ENCODE peak calls at places on chromosomes 16 and 17, in nine cellular contexts. One of them, this sample, is unnamed.

GRCh38 chr17:81018044-81018802 is 16.7 kb upstream of the BAIAP2 start:
- DNase-seq in kidney tubule cell: peak
- DNase-seq in neural progenitor cell: peak
- DNase-seq in COR-L47: no peak
- DNase-seq in T1000: no peak
- DNase-seq in OCI-LY7: no peak
- DNase-seq in mesenchymal stem cell: peak
- DNase-seq in activated naive CD8-positive, alpha-beta T cell treated with anti-CD3 and anti-CD28 coated beads, Interleukin-2, amount 10 ng/mL, durations not matched to agents 7 days and 5 days: peak
- DNase-seq in AG09309: no peak
- DNase-seq in this sample: no peak

GRCh38 chr17:4545217-4545951 is 9.8 kb downstream of the MYBBP1A start:
- DNase-seq in kidney tubule cell: no peak
- DNase-seq in neural progenitor cell: no peak
- DNase-seq in COR-L47: no peak
- DNase-seq in T1000: no peak
- DNase-seq in OCI-LY7: no peak
- DNase-seq in mesenchymal stem cell: no peak
- DNase-seq in activated naive CD8-positive, alpha-beta T cell treated with anti-CD3 and anti-CD28 coated beads, Interleukin-2, amount 10 ng/mL, durations not matched to agents 7 days and 5 days: no peak
- DNase-seq in AG09309: no peak
- DNase-seq in this sample: no peak

GRCh38 chr16:31145398-31145990 is 4.4 kb downstream of the PRSS36 start:
- DNase-seq in kidney tubule cell: no peak
- DNase-seq in neural progenitor cell: no peak
- DNase-seq in COR-L47: no peak
- DNase-seq in T1000: no peak
- DNase-seq in OCI-LY7: no peak
- DNase-seq in mesenchymal stem cell: no peak
- DNase-seq in activated naive CD8-positive, alpha-beta T cell treated with anti-CD3 and anti-CD28 coated beads, Interleukin-2, amount 10 ng/mL, durations not matched to agents 7 days and 5 days: no peak
- DNase-seq in AG09309: no peak
- DNase-seq in this sample: no peak

GRCh38 chr16:15966420-15967222 is 17.2 kb downstream of the ABCC1 start:
- DNase-seq in kidney tubule cell: peak
- DNase-seq in neural progenitor cell: no peak
- DNase-seq in COR-L47: no peak
- DNase-seq in T1000: peak
- DNase-seq in OCI-LY7: no peak
- DNase-seq in mesenchymal stem cell: peak
- DNase-seq in activated naive CD8-positive, alpha-beta T cell treated with anti-CD3 and anti-CD28 coated beads, Interleukin-2, amount 10 ng/mL, durations not matched to agents 7 days and 5 days: no peak
- DNase-seq in AG09309: no peak
- DNase-seq in this sample: peak

GRCh38 chr16:81623365-81624102 is 155.6 kb upstream of the PLCG2 start:
- DNase-seq in kidney tubule cell: peak
- DNase-seq in neural progenitor cell: peak
- DNase-seq in COR-L47: peak
- DNase-seq in T1000: no peak
- DNase-seq in OCI-LY7: peak
- DNase-seq in mesenchymal stem cell: peak
- DNase-seq in activated naive CD8-positive, alpha-beta T cell treated with anti-CD3 and anti-CD28 coated beads, Interleukin-2, amount 10 ng/mL, durations not matched to agents 7 days and 5 days: no peak
- DNase-seq in AG09309: no peak
- DNase-seq in this sample: peak

GRCh38 chr16:50441758-50442157 is 73.0 kb upstream of the BRD7 start:
- DNase-seq in kidney tubule cell: no peak
- DNase-seq in neural progenitor cell: no peak
- DNase-seq in COR-L47: no peak
- DNase-seq in T1000: no peak
- DNase-seq in OCI-LY7: peak
- DNase-seq in mesenchymal stem cell: no peak
- DNase-seq in activated naive CD8-positive, alpha-beta T cell treated with anti-CD3 and anti-CD28 coated beads, Interleukin-2, amount 10 ng/mL, durations not matched to agents 7 days and 5 days: no peak
- DNase-seq in AG09309: no peak
- DNase-seq in this sample: no peak

GRCh38 chr16:49356728-49357488 is 16.7 kb upstream of the C16orf78 start:
- DNase-seq in kidney tubule cell: no peak
- DNase-seq in neural progenitor cell: no peak
- DNase-seq in COR-L47: peak
- DNase-seq in T1000: no peak
- DNase-seq in OCI-LY7: no peak
- DNase-seq in mesenchymal stem cell: no peak
- DNase-seq in activated naive CD8-positive, alpha-beta T cell treated with anti-CD3 and anti-CD28 coated beads, Interleukin-2, amount 10 ng/mL, durations not matched to agents 7 days and 5 days: no peak
- DNase-seq in AG09309: no peak
- DNase-seq in this sample: no peak

GRCh38 chr17:57895382-57896060 is 45.7 kb upstream of the MRPS23 start:
- DNase-seq in kidney tubule cell: peak
- DNase-seq in neural progenitor cell: no peak
- DNase-seq in COR-L47: peak
- DNase-seq in T1000: no peak
- DNase-seq in OCI-LY7: no peak
- DNase-seq in mesenchymal stem cell: peak
- DNase-seq in activated naive CD8-positive, alpha-beta T cell treated with anti-CD3 and anti-CD28 coated beads, Interleukin-2, amount 10 ng/mL, durations not matched to agents 7 days and 5 days: no peak
- DNase-seq in AG09309: no peak
- DNase-seq in this sample: peak

GRCh38 chr17:50356892-50357510 is 11.1 kb downstream of the XYLT2 start:
- DNase-seq in kidney tubule cell: no peak
- DNase-seq in neural progenitor cell: no peak
- DNase-seq in COR-L47: no peak
- DNase-seq in T1000: no peak
- DNase-seq in OCI-LY7: no peak
- DNase-seq in mesenchymal stem cell: no peak
- DNase-seq in activated naive CD8-positive, alpha-beta T cell treated with anti-CD3 and anti-CD28 coated beads, Interleukin-2, amount 10 ng/mL, durations not matched to agents 7 days and 5 days: peak
- DNase-seq in AG09309: no peak
- DNase-seq in this sample: no peak

GRCh38 chr16:83023640-83024039 is 396.9 kb downstream of the CDH13 start:
- DNase-seq in kidney tubule cell: no peak
- DNase-seq in neural progenitor cell: no peak
- DNase-seq in COR-L47: no peak
- DNase-seq in T1000: no peak
- DNase-seq in OCI-LY7: no peak
- DNase-seq in mesenchymal stem cell: no peak
- DNase-seq in activated naive CD8-positive, alpha-beta T cell treated with anti-CD3 and anti-CD28 coated beads, Interleukin-2, amount 10 ng/mL, durations not matched to agents 7 days and 5 days: no peak
- DNase-seq in AG09309: no peak
- DNase-seq in this sample: no peak

GRCh38 chr16:6095414-6095813 is 997.8 kb upstream of the EEF2KMT start:
- DNase-seq in kidney tubule cell: no peak
- DNase-seq in neural progenitor cell: no peak
- DNase-seq in COR-L47: no peak
- DNase-seq in T1000: no peak
- DNase-seq in OCI-LY7: no peak
- DNase-seq in mesenchymal stem cell: no peak
- DNase-seq in activated naive CD8-positive, alpha-beta T cell treated with anti-CD3 and anti-CD28 coated beads, Interleukin-2, amount 10 ng/mL, durations not matched to agents 7 days and 5 days: no peak
- DNase-seq in AG09309: no peak
- DNase-seq in this sample: no peak

GRCh38 chr16:85168732-85169256 is 56.5 kb upstream of the CIBAR2 start:
- DNase-seq in kidney tubule cell: no peak
- DNase-seq in neural progenitor cell: peak
- DNase-seq in COR-L47: no peak
- DNase-seq in T1000: no peak
- DNase-seq in OCI-LY7: no peak
- DNase-seq in mesenchymal stem cell: no peak
- DNase-seq in activated naive CD8-positive, alpha-beta T cell treated with anti-CD3 and anti-CD28 coated beads, Interleukin-2, amount 10 ng/mL, durations not matched to agents 7 days and 5 days: no peak
- DNase-seq in AG09309: no peak
- DNase-seq in this sample: peak

GRCh38 chr17:31319253-31319661 is 2.2 kb downstream of the EVI2A start:
- DNase-seq in kidney tubule cell: no peak
- DNase-seq in neural progenitor cell: no peak
- DNase-seq in COR-L47: no peak
- DNase-seq in T1000: no peak
- DNase-seq in OCI-LY7: peak
- DNase-seq in mesenchymal stem cell: no peak
- DNase-seq in activated naive CD8-positive, alpha-beta T cell treated with anti-CD3 and anti-CD28 coated beads, Interleukin-2, amount 10 ng/mL, durations not matched to agents 7 days and 5 days: no peak
- DNase-seq in AG09309: no peak
- DNase-seq in this sample: no peak

GRCh38 chr17:43456661-43457361 is 27.0 kb upstream of the DHX8 start:
- DNase-seq in kidney tubule cell: peak
- DNase-seq in neural progenitor cell: no peak
- DNase-seq in COR-L47: no peak
- DNase-seq in T1000: no peak
- DNase-seq in OCI-LY7: no peak
- DNase-seq in mesenchymal stem cell: peak
- DNase-seq in activated naive CD8-positive, alpha-beta T cell treated with anti-CD3 and anti-CD28 coated beads, Interleukin-2, amount 10 ng/mL, durations not matched to agents 7 days and 5 days: no peak
- DNase-seq in AG09309: no peak
- DNase-seq in this sample: no peak

GRCh38 chr17:72646176-72646575 is 446.3 kb downstream of the SLC39A11 start:
- DNase-seq in kidney tubule cell: peak
- DNase-seq in neural progenitor cell: no peak
- DNase-seq in COR-L47: no peak
- DNase-seq in T1000: no peak
- DNase-seq in OCI-LY7: no peak
- DNase-seq in mesenchymal stem cell: no peak
- DNase-seq in activated naive CD8-positive, alpha-beta T cell treated with anti-CD3 and anti-CD28 coated beads, Interleukin-2, amount 10 ng/mL, durations not matched to agents 7 days and 5 days: no peak
- DNase-seq in AG09309: no peak
- DNase-seq in this sample: peak

GRCh38 chr17:17904171-17905035 is 67.6 kb upstream of the SREBF1 start:
- DNase-seq in kidney tubule cell: no peak
- DNase-seq in neural progenitor cell: no peak
- DNase-seq in COR-L47: no peak
- DNase-seq in T1000: no peak
- DNase-seq in OCI-LY7: no peak
- DNase-seq in mesenchymal stem cell: no peak
- DNase-seq in activated naive CD8-positive, alpha-beta T cell treated with anti-CD3 and anti-CD28 coated beads, Interleukin-2, amount 10 ng/mL, durations not matched to agents 7 days and 5 days: no peak
- DNase-seq in AG09309: no peak
- DNase-seq in this sample: no peak

GRCh38 chr16:600781-601180 is 10.9 kb downstream of the RAB40C start:
- DNase-seq in kidney tubule cell: no peak
- DNase-seq in neural progenitor cell: peak
- DNase-seq in COR-L47: peak
- DNase-seq in T1000: no peak
- DNase-seq in OCI-LY7: peak
- DNase-seq in mesenchymal stem cell: no peak
- DNase-seq in activated naive CD8-positive, alpha-beta T cell treated with anti-CD3 and anti-CD28 coated beads, Interleukin-2, amount 10 ng/mL, durations not matched to agents 7 days and 5 days: no peak
- DNase-seq in AG09309: no peak
- DNase-seq in this sample: peak

GRCh38 chr17:82267575-82268379 is 5.7 kb downstream of the CSNK1D start:
- DNase-seq in kidney tubule cell: peak
- DNase-seq in neural progenitor cell: no peak
- DNase-seq in COR-L47: no peak
- DNase-seq in T1000: peak
- DNase-seq in OCI-LY7: no peak
- DNase-seq in mesenchymal stem cell: peak
- DNase-seq in activated naive CD8-positive, alpha-beta T cell treated with anti-CD3 and anti-CD28 coated beads, Interleukin-2, amount 10 ng/mL, durations not matched to agents 7 days and 5 days: no peak
- DNase-seq in AG09309: peak
- DNase-seq in this sample: no peak

GRCh38 chr17:33696102-33696501 is 403.0 kb upstream of the ASIC2 start:
- DNase-seq in kidney tubule cell: no peak
- DNase-seq in neural progenitor cell: no peak
- DNase-seq in COR-L47: no peak
- DNase-seq in T1000: no peak
- DNase-seq in OCI-LY7: no peak
- DNase-seq in mesenchymal stem cell: no peak
- DNase-seq in activated naive CD8-positive, alpha-beta T cell treated with anti-CD3 and anti-CD28 coated beads, Interleukin-2, amount 10 ng/mL, durations not matched to agents 7 days and 5 days: no peak
- DNase-seq in AG09309: no peak
- DNase-seq in this sample: no peak

GRCh38 chr16:79662673-79663313 is 62.3 kb upstream of the MAF start:
- DNase-seq in kidney tubule cell: no peak
- DNase-seq in neural progenitor cell: no peak
- DNase-seq in COR-L47: no peak
- DNase-seq in T1000: no peak
- DNase-seq in OCI-LY7: no peak
- DNase-seq in mesenchymal stem cell: no peak
- DNase-seq in activated naive CD8-positive, alpha-beta T cell treated with anti-CD3 and anti-CD28 coated beads, Interleukin-2, amount 10 ng/mL, durations not matched to agents 7 days and 5 days: no peak
- DNase-seq in AG09309: no peak
- DNase-seq in this sample: no peak

GRCh38 chr16:12027091-12027490 is 50.6 kb downstream of the SNX29 start:
- DNase-seq in kidney tubule cell: peak
- DNase-seq in neural progenitor cell: no peak
- DNase-seq in COR-L47: peak
- DNase-seq in T1000: no peak
- DNase-seq in OCI-LY7: peak
- DNase-seq in mesenchymal stem cell: no peak
- DNase-seq in activated naive CD8-positive, alpha-beta T cell treated with anti-CD3 and anti-CD28 coated beads, Interleukin-2, amount 10 ng/mL, durations not matched to agents 7 days and 5 days: no peak
- DNase-seq in AG09309: no peak
- DNase-seq in this sample: peak

GRCh38 chr16:85681255-85681654 is 7.5 kb downstream of the GINS2 start:
- DNase-seq in kidney tubule cell: peak
- DNase-seq in neural progenitor cell: no peak
- DNase-seq in COR-L47: no peak
- DNase-seq in T1000: no peak
- DNase-seq in OCI-LY7: no peak
- DNase-seq in mesenchymal stem cell: no peak
- DNase-seq in activated naive CD8-positive, alpha-beta T cell treated with anti-CD3 and anti-CD28 coated beads, Interleukin-2, amount 10 ng/mL, durations not matched to agents 7 days and 5 days: no peak
- DNase-seq in AG09309: no peak
- DNase-seq in this sample: no peak

GRCh38 chr16:82655315-82655714 is 28.5 kb downstream of the CDH13 start:
- DNase-seq in kidney tubule cell: peak
- DNase-seq in neural progenitor cell: no peak
- DNase-seq in COR-L47: no peak
- DNase-seq in T1000: peak
- DNase-seq in OCI-LY7: no peak
- DNase-seq in mesenchymal stem cell: peak
- DNase-seq in activated naive CD8-positive, alpha-beta T cell treated with anti-CD3 and anti-CD28 coated beads, Interleukin-2, amount 10 ng/mL, durations not matched to agents 7 days and 5 days: peak
- DNase-seq in AG09309: peak
- DNase-seq in this sample: peak

GRCh38 chr17:29835438-29836351 is 94.3 kb downstream of the SSH2 start:
- DNase-seq in kidney tubule cell: peak
- DNase-seq in neural progenitor cell: no peak
- DNase-seq in COR-L47: no peak
- DNase-seq in T1000: no peak
- DNase-seq in OCI-LY7: no peak
- DNase-seq in mesenchymal stem cell: no peak
- DNase-seq in activated naive CD8-positive, alpha-beta T cell treated with anti-CD3 and anti-CD28 coated beads, Interleukin-2, amount 10 ng/mL, durations not matched to agents 7 days and 5 days: no peak
- DNase-seq in AG09309: no peak
- DNase-seq in this sample: peak

GRCh38 chr16:16010194-16010593 is 60.8 kb downstream of the ABCC1 start:
- DNase-seq in kidney tubule cell: no peak
- DNase-seq in neural progenitor cell: no peak
- DNase-seq in COR-L47: no peak
- DNase-seq in T1000: no peak
- DNase-seq in OCI-LY7: no peak
- DNase-seq in mesenchymal stem cell: no peak
- DNase-seq in activated naive CD8-positive, alpha-beta T cell treated with anti-CD3 and anti-CD28 coated beads, Interleukin-2, amount 10 ng/mL, durations not matched to agents 7 days and 5 days: no peak
- DNase-seq in AG09309: no peak
- DNase-seq in this sample: no peak

GRCh38 chr17:58276423-58276822 is 4.3 kb downstream of the MPO start:
- DNase-seq in kidney tubule cell: no peak
- DNase-seq in neural progenitor cell: no peak
- DNase-seq in COR-L47: no peak
- DNase-seq in T1000: no peak
- DNase-seq in OCI-LY7: no peak
- DNase-seq in mesenchymal stem cell: no peak
- DNase-seq in activated naive CD8-positive, alpha-beta T cell treated with anti-CD3 and anti-CD28 coated beads, Interleukin-2, amount 10 ng/mL, durations not matched to agents 7 days and 5 days: no peak
- DNase-seq in AG09309: no peak
- DNase-seq in this sample: peak

GRCh38 chr16:24275413-24275812 is 19.3 kb downstream of the CACNG3 start:
- DNase-seq in kidney tubule cell: no peak
- DNase-seq in neural progenitor cell: no peak
- DNase-seq in COR-L47: no peak
- DNase-seq in T1000: no peak
- DNase-seq in OCI-LY7: no peak
- DNase-seq in mesenchymal stem cell: no peak
- DNase-seq in activated naive CD8-positive, alpha-beta T cell treated with anti-CD3 and anti-CD28 coated beads, Interleukin-2, amount 10 ng/mL, durations not matched to agents 7 days and 5 days: no peak
- DNase-seq in AG09309: no peak
- DNase-seq in this sample: no peak

GRCh38 chr16:65119905-65120341 is 1.9 kb downstream of the CDH11 start:
- DNase-seq in kidney tubule cell: no peak
- DNase-seq in neural progenitor cell: peak
- DNase-seq in COR-L47: no peak
- DNase-seq in T1000: no peak
- DNase-seq in OCI-LY7: no peak
- DNase-seq in mesenchymal stem cell: peak
- DNase-seq in activated naive CD8-positive, alpha-beta T cell treated with anti-CD3 and anti-CD28 coated beads, Interleukin-2, amount 10 ng/mL, durations not matched to agents 7 days and 5 days: no peak
- DNase-seq in AG09309: peak
- DNase-seq in this sample: peak

GRCh38 chr16:65176603-65177002 is 54.7 kb upstream of the CDH11 start:
- DNase-seq in kidney tubule cell: peak
- DNase-seq in neural progenitor cell: no peak
- DNase-seq in COR-L47: no peak
- DNase-seq in T1000: no peak
- DNase-seq in OCI-LY7: no peak
- DNase-seq in mesenchymal stem cell: peak
- DNase-seq in activated naive CD8-positive, alpha-beta T cell treated with anti-CD3 and anti-CD28 coated beads, Interleukin-2, amount 10 ng/mL, durations not matched to agents 7 days and 5 days: no peak
- DNase-seq in AG09309: peak
- DNase-seq in this sample: no peak

GRCh38 chr17:33277436-33278100 is 15.5 kb downstream of the ASIC2 start:
- DNase-seq in kidney tubule cell: peak
- DNase-seq in neural progenitor cell: peak
- DNase-seq in COR-L47: no peak
- DNase-seq in T1000: no peak
- DNase-seq in OCI-LY7: no peak
- DNase-seq in mesenchymal stem cell: no peak
- DNase-seq in activated naive CD8-positive, alpha-beta T cell treated with anti-CD3 and anti-CD28 coated beads, Interleukin-2, amount 10 ng/mL, durations not matched to agents 7 days and 5 days: no peak
- DNase-seq in AG09309: no peak
- DNase-seq in this sample: peak

GRCh38 chr17:35094902-35095301 is 24.8 kb downstream of the RAD51D start:
- DNase-seq in kidney tubule cell: peak
- DNase-seq in neural progenitor cell: no peak
- DNase-seq in COR-L47: no peak
- DNase-seq in T1000: peak
- DNase-seq in OCI-LY7: no peak
- DNase-seq in mesenchymal stem cell: peak
- DNase-seq in activated naive CD8-positive, alpha-beta T cell treated with anti-CD3 and anti-CD28 coated beads, Interleukin-2, amount 10 ng/mL, durations not matched to agents 7 days and 5 days: no peak
- DNase-seq in AG09309: peak
- DNase-seq in this sample: peak

This sample was measured in mesendoderm.